ENCODE peak calls at places on chromosomes 2 and 18, in nine cellular contexts. One of them, this sample, is unnamed.

GRCh38 chr2:152453129-152453642 is 118.2 kb downstream of the FMNL2 start:
- DNase-seq in psoas muscle: no peak
- DNase-seq in GM23248: no peak
- DNase-seq in ovary: no peak
- DNase-seq in heart right ventricle: no peak
- DNase-seq in fibroblast of lung: no peak
- DNase-seq in brain microvascular endothelial cell: no peak
- DNase-seq in adrenal gland: no peak
- DNase-seq in thyroid gland: no peak
- DNase-seq in this sample: no peak

GRCh38 chr2:39696838-39697237 is 31.1 kb downstream of the TMEM178A start:
- DNase-seq in psoas muscle: no peak
- DNase-seq in GM23248: peak
- DNase-seq in ovary: no peak
- DNase-seq in heart right ventricle: peak
- DNase-seq in fibroblast of lung: peak
- DNase-seq in brain microvascular endothelial cell: peak
- DNase-seq in adrenal gland: no peak
- DNase-seq in thyroid gland: no peak
- DNase-seq in this sample: peak

GRCh38 chr18:9095297-9096012 is 7.0 kb upstream of the NDUFV2 start:
- DNase-seq in psoas muscle: no peak
- DNase-seq in GM23248: no peak
- DNase-seq in ovary: no peak
- DNase-seq in heart right ventricle: no peak
- DNase-seq in fibroblast of lung: peak
- DNase-seq in brain microvascular endothelial cell: peak
- DNase-seq in adrenal gland: no peak
- DNase-seq in thyroid gland: no peak
- DNase-seq in this sample: peak

GRCh38 chr2:18178736-18179349 is 300.4 kb downstream of the KCNS3 start:
- DNase-seq in psoas muscle: no peak
- DNase-seq in GM23248: peak
- DNase-seq in ovary: no peak
- DNase-seq in heart right ventricle: peak
- DNase-seq in fibroblast of lung: peak
- DNase-seq in brain microvascular endothelial cell: peak
- DNase-seq in adrenal gland: peak
- DNase-seq in thyroid gland: peak
- DNase-seq in this sample: peak

GRCh38 chr2:182210669-182211068 is 216.2 kb downstream of the PDE1A start:
- DNase-seq in psoas muscle: no peak
- DNase-seq in GM23248: no peak
- DNase-seq in ovary: no peak
- DNase-seq in heart right ventricle: no peak
- DNase-seq in fibroblast of lung: no peak
- DNase-seq in brain microvascular endothelial cell: no peak
- DNase-seq in adrenal gland: no peak
- DNase-seq in thyroid gland: no peak
- DNase-seq in this sample: no peak

GRCh38 chr2:23065936-23066335 is 319.0 kb upstream of the KLHL29 start:
- DNase-seq in psoas muscle: no peak
- DNase-seq in GM23248: no peak
- DNase-seq in ovary: no peak
- DNase-seq in heart right ventricle: no peak
- DNase-seq in fibroblast of lung: no peak
- DNase-seq in brain microvascular endothelial cell: no peak
- DNase-seq in adrenal gland: no peak
- DNase-seq in thyroid gland: no peak
- DNase-seq in this sample: no peak

GRCh38 chr2:186457908-186458307 is 28.2 kb upstream of the ZC3H15 start:
- DNase-seq in psoas muscle: no peak
- DNase-seq in GM23248: no peak
- DNase-seq in ovary: no peak
- DNase-seq in heart right ventricle: no peak
- DNase-seq in fibroblast of lung: no peak
- DNase-seq in brain microvascular endothelial cell: no peak
- DNase-seq in adrenal gland: no peak
- DNase-seq in thyroid gland: no peak
- DNase-seq in this sample: no peak

GRCh38 chr18:36828157-36828629 is 609 bp downstream of the TPGS2 start:
- DNase-seq in psoas muscle: peak
- DNase-seq in GM23248: peak
- DNase-seq in ovary: peak
- DNase-seq in heart right ventricle: peak
- DNase-seq in fibroblast of lung: peak
- DNase-seq in brain microvascular endothelial cell: peak
- DNase-seq in adrenal gland: peak
- DNase-seq in thyroid gland: no peak
- DNase-seq in this sample: no peak

GRCh38 chr2:16203691-16204090 is 263.3 kb downstream of the MYCN start:
- DNase-seq in psoas muscle: no peak
- DNase-seq in GM23248: no peak
- DNase-seq in ovary: no peak
- DNase-seq in heart right ventricle: no peak
- DNase-seq in fibroblast of lung: no peak
- DNase-seq in brain microvascular endothelial cell: no peak
- DNase-seq in adrenal gland: no peak
- DNase-seq in thyroid gland: no peak
- DNase-seq in this sample: no peak

GRCh38 chr2:101699191-101699938 is 1.9 kb downstream of the MAP4K4 start:
- DNase-seq in psoas muscle: no peak
- DNase-seq in GM23248: peak
- DNase-seq in ovary: no peak
- DNase-seq in heart right ventricle: no peak
- DNase-seq in fibroblast of lung: no peak
- DNase-seq in brain microvascular endothelial cell: no peak
- DNase-seq in adrenal gland: no peak
- DNase-seq in thyroid gland: no peak
- DNase-seq in this sample: no peak

GRCh38 chr2:219017166-219017931 is 24.0 kb downstream of the CFAP65 start:
- DNase-seq in psoas muscle: peak
- DNase-seq in GM23248: no peak
- DNase-seq in ovary: no peak
- DNase-seq in heart right ventricle: no peak
- DNase-seq in fibroblast of lung: no peak
- DNase-seq in brain microvascular endothelial cell: no peak
- DNase-seq in adrenal gland: no peak
- DNase-seq in thyroid gland: no peak
- DNase-seq in this sample: no peak

GRCh38 chr2:21535826-21536225 is 412.1 kb downstream of the TDRD15 start:
- DNase-seq in psoas muscle: no peak
- DNase-seq in GM23248: no peak
- DNase-seq in ovary: no peak
- DNase-seq in heart right ventricle: no peak
- DNase-seq in fibroblast of lung: no peak
- DNase-seq in brain microvascular endothelial cell: no peak
- DNase-seq in adrenal gland: no peak
- DNase-seq in thyroid gland: no peak
- DNase-seq in this sample: no peak

GRCh38 chr2:134348239-134348638 is 94.4 kb downstream of the MGAT5 start:
- DNase-seq in psoas muscle: no peak
- DNase-seq in GM23248: peak
- DNase-seq in ovary: no peak
- DNase-seq in heart right ventricle: no peak
- DNase-seq in fibroblast of lung: no peak
- DNase-seq in brain microvascular endothelial cell: peak
- DNase-seq in adrenal gland: no peak
- DNase-seq in thyroid gland: no peak
- DNase-seq in this sample: no peak

GRCh38 chr2:159497256-159497655 is 119.1 kb downstream of the BAZ2B start:
- DNase-seq in psoas muscle: no peak
- DNase-seq in GM23248: peak
- DNase-seq in ovary: no peak
- DNase-seq in heart right ventricle: peak
- DNase-seq in fibroblast of lung: peak
- DNase-seq in brain microvascular endothelial cell: peak
- DNase-seq in adrenal gland: peak
- DNase-seq in thyroid gland: no peak
- DNase-seq in this sample: peak

GRCh38 chr2:195898505-195898904 is 170.1 kb downstream of the DNAH7 start:
- DNase-seq in psoas muscle: no peak
- DNase-seq in GM23248: peak
- DNase-seq in ovary: peak
- DNase-seq in heart right ventricle: peak
- DNase-seq in fibroblast of lung: peak
- DNase-seq in brain microvascular endothelial cell: peak
- DNase-seq in adrenal gland: peak
- DNase-seq in thyroid gland: peak
- DNase-seq in this sample: peak

DNA sequence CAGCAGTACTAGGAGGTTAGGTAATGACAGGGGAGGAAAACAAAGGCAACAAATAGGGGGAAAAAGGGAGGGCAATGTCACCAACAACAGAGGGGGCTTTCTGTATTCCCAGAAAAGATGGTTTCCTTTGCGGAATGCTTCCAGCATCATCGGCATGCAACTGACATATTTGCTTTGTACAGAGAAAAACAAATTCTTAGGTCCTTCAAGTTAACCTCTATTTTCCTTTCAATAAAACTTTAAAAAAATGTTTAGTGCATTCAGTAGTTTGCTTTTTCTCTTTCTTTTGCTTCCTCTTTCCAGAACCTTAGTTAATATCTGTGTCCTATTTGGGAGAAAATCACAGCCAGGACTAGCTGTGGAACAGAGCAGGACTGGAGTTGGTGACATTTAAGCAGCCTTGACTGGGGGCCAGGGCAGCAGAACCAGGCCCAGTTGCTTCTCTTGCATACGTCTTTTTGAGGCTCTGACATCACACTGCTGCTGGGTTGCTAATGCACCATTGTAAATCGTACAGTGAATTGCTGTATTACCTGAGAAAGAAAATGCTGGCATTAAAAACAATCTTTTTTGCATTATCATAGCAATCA is 188.3 kb upstream of the FANCL start:
- DNase-seq in psoas muscle: no peak
- DNase-seq in GM23248: no peak
- DNase-seq in ovary: no peak
- DNase-seq in heart right ventricle: no peak
- DNase-seq in fibroblast of lung: no peak
- DNase-seq in brain microvascular endothelial cell: no peak
- DNase-seq in adrenal gland: no peak
- DNase-seq in thyroid gland: no peak
- DNase-seq in this sample: no peak
- H3K4me3 ChIP-seq in psoas muscle: no peak
- H3K4me3 ChIP-seq in GM23248: peak
- H3K4me3 ChIP-seq in ovary: no peak
- H3K4me3 ChIP-seq in heart right ventricle: no peak
- H3K4me3 ChIP-seq in fibroblast of lung: no peak
- H3K4me3 ChIP-seq in brain microvascular endothelial cell: no peak
- H3K4me3 ChIP-seq in adrenal gland: no peak
- H3K4me3 ChIP-seq in thyroid gland: no peak
- H3K4me3 ChIP-seq in this sample: no peak

GRCh38 chr2:241240320-241241004 is 52.0 kb downstream of the ANO7 start:
- DNase-seq in psoas muscle: no peak
- DNase-seq in GM23248: no peak
- DNase-seq in ovary: no peak
- DNase-seq in heart right ventricle: no peak
- DNase-seq in fibroblast of lung: no peak
- DNase-seq in brain microvascular endothelial cell: no peak
- DNase-seq in adrenal gland: no peak
- DNase-seq in thyroid gland: no peak
- DNase-seq in this sample: no peak
- H3K27ac ChIP-seq in psoas muscle: no peak
- H3K27ac ChIP-seq in GM23248: no peak
- H3K27ac ChIP-seq in ovary: no peak
- H3K27ac ChIP-seq in heart right ventricle: no peak
- H3K27ac ChIP-seq in fibroblast of lung: no peak
- H3K27ac ChIP-seq in brain microvascular endothelial cell: no peak
- H3K27ac ChIP-seq in adrenal gland: no peak
- H3K27ac ChIP-seq in thyroid gland: no peak
- H3K27ac ChIP-seq in this sample: no peak

GRCh38 chr18:35118641-35119040 is 77.4 kb downstream of the MAPRE2 start:
- DNase-seq in psoas muscle: no peak
- DNase-seq in GM23248: no peak
- DNase-seq in ovary: no peak
- DNase-seq in heart right ventricle: no peak
- DNase-seq in fibroblast of lung: no peak
- DNase-seq in brain microvascular endothelial cell: no peak
- DNase-seq in adrenal gland: no peak
- DNase-seq in thyroid gland: no peak
- DNase-seq in this sample: no peak
- H3K4me3 ChIP-seq in psoas muscle: no peak
- H3K4me3 ChIP-seq in GM23248: no peak
- H3K4me3 ChIP-seq in ovary: no peak
- H3K4me3 ChIP-seq in heart right ventricle: no peak
- H3K4me3 ChIP-seq in fibroblast of lung: no peak
- H3K4me3 ChIP-seq in brain microvascular endothelial cell: no peak
- H3K4me3 ChIP-seq in adrenal gland: no peak
- H3K4me3 ChIP-seq in thyroid gland: no peak
- H3K4me3 ChIP-seq in this sample: no peak

GRCh38 chr2:48512586-48512985 is 17.4 kb upstream of the STON1 start:
- DNase-seq in psoas muscle: no peak
- DNase-seq in GM23248: no peak
- DNase-seq in ovary: no peak
- DNase-seq in heart right ventricle: no peak
- DNase-seq in fibroblast of lung: no peak
- DNase-seq in brain microvascular endothelial cell: no peak
- DNase-seq in adrenal gland: no peak
- DNase-seq in thyroid gland: no peak
- DNase-seq in this sample: no peak

GRCh38 chr2:48510329-48510728 is 19.6 kb upstream of the STON1 start:
- DNase-seq in psoas muscle: no peak
- DNase-seq in GM23248: peak
- DNase-seq in ovary: no peak
- DNase-seq in heart right ventricle: no peak
- DNase-seq in fibroblast of lung: no peak
- DNase-seq in brain microvascular endothelial cell: no peak
- DNase-seq in adrenal gland: no peak
- DNase-seq in thyroid gland: no peak
- DNase-seq in this sample: no peak

GRCh38 chr2:48512071-48512470 is 17.9 kb upstream of the STON1 start:
- DNase-seq in psoas muscle: no peak
- DNase-seq in GM23248: no peak
- DNase-seq in ovary: no peak
- DNase-seq in heart right ventricle: no peak
- DNase-seq in fibroblast of lung: no peak
- DNase-seq in brain microvascular endothelial cell: no peak
- DNase-seq in adrenal gland: no peak
- DNase-seq in thyroid gland: no peak
- DNase-seq in this sample: no peak

GRCh38 chr2:48515588-48515987 is 14.4 kb upstream of the STON1 start:
- DNase-seq in psoas muscle: no peak
- DNase-seq in GM23248: no peak
- DNase-seq in ovary: peak
- DNase-seq in heart right ventricle: no peak
- DNase-seq in fibroblast of lung: no peak
- DNase-seq in brain microvascular endothelial cell: no peak
- DNase-seq in adrenal gland: no peak
- DNase-seq in thyroid gland: peak
- DNase-seq in this sample: no peak

DNA sequence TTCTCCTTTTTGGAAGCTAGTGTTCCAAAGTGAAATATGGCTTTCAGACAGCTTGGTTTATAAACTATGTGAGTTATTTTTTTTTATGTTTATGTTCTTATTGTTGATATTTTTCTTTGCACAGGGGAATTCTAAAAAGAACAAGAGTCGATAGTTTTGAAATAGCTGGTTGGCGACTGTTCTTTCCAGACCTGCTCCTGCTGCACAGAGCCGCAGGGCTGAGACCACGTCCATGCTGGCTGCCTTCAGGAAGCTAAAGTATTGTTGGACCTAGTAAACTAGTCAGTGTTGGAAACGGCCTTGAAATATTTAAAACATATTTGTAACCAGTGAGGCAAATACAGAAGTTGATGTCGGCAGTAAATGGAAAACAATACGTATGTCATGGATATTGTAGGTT is 15.4 kb upstream of the STON1 start:
- DNase-seq in psoas muscle: no peak
- DNase-seq in GM23248: no peak
- DNase-seq in ovary: peak
- DNase-seq in heart right ventricle: no peak
- DNase-seq in fibroblast of lung: no peak
- DNase-seq in brain microvascular endothelial cell: no peak
- DNase-seq in adrenal gland: no peak
- DNase-seq in thyroid gland: no peak
- DNase-seq in this sample: no peak
- H3K27ac ChIP-seq in psoas muscle: no peak
- H3K27ac ChIP-seq in GM23248: no peak
- H3K27ac ChIP-seq in ovary: peak
- H3K27ac ChIP-seq in heart right ventricle: peak
- H3K27ac ChIP-seq in fibroblast of lung: no peak
- H3K27ac ChIP-seq in brain microvascular endothelial cell: no peak
- H3K27ac ChIP-seq in adrenal gland: no peak
- H3K27ac ChIP-seq in thyroid gland: no peak
- H3K27ac ChIP-seq in this sample: no peak